ENCODE peak calls at places on chromosomes 1 and 21, in ten cellular contexts. G is stomach, E is tibial nerve, I is ovary, W is A549, B is HepG2, Z is transverse colon, P is GM12878, K is K562, M is sigmoid colon. O is an unnamed sample.

GRCh38 chr1:246811985-246812384 is 87.8 kb downstream of the SCCPDH start:
- DNase-seq in G (no peak), E (no peak), I (no peak), W (no peak), B (no peak), Z (no peak), P (no peak), K (no peak), M (no peak), O (no peak)

GRCh38 chr1:241716915-241717651 is 65.0 kb downstream of the WDR64 start:
- DNase-seq in G (no peak), E (no peak), I (no peak), W (no peak), B (no peak), Z (no peak), P (no peak), K (no peak), M (no peak), O (no peak)

GRCh38 chr1:41365772-41366427 is 4.7 kb downstream of the FOXO6 start:
- DNase-seq in G (peak), E (no peak), I (no peak), W (no peak), B (no peak), Z (no peak), P (peak), K (no peak), M (no peak), O (no peak)

GRCh38 chr1:24969616-24970398 is 39.7 kb upstream of the RUNX3 start:
- DNase-seq in G (no peak), E (no peak), I (no peak), W (no peak), B (no peak), Z (no peak), P (no peak), K (no peak), M (no peak), O (no peak)

GRCh38 chr1:58283380-58284338 is 262.9 kb downstream of the OMA1 start:
- DNase-seq in G (no peak), E (no peak), I (no peak), W (no peak), B (peak), Z (no peak), P (no peak), K (no peak), M (no peak), O (no peak)

GRCh38 chr1:61496501-61496900 is 228.4 kb downstream of the TM2D1 start:
- DNase-seq in G (no peak), E (no peak), I (no peak), W (peak), B (no peak), Z (no peak), P (no peak), K (no peak), M (no peak), O (peak)

GRCh38 chr1:153541641-153542569 is 1.2 kb upstream of the S100A5 start:
- DNase-seq in G (no peak), E (no peak), I (no peak), W (no peak), B (no peak), Z (no peak), P (no peak), K (no peak), M (no peak), O (no peak)

GRCh38 chr1:45892068-45892785 is 88.8 kb downstream of the MAST2 start:
- DNase-seq in G (no peak), E (no peak), I (no peak), W (peak), B (peak), Z (no peak), P (no peak), K (no peak), M (no peak), O (no peak)

GRCh38 chr1:31054349-31054748 is 11.2 kb downstream of the PUM1 start:
- DNase-seq in G (no peak), E (no peak), I (no peak), W (no peak), B (no peak), Z (no peak), P (no peak), K (no peak), M (no peak), O (no peak)

GRCh38 chr1:88180449-88181108 is 503.5 kb upstream of the PKN2 start:
- DNase-seq in G (peak), E (peak), I (peak), W (peak), B (peak), Z (peak), P (peak), K (peak), M (peak), O (no peak)

GRCh38 chr21:29523646-29524045 is 224.9 kb downstream of the BACH1 start:
- DNase-seq in G (no peak), E (no peak), I (no peak), W (no peak), B (no peak), Z (peak), P (no peak), K (no peak), M (no peak), O (no peak)

GRCh38 chr21:37157938-37158337 is 84.9 kb downstream of the TTC3 start:
- DNase-seq in G (no peak), E (no peak), I (no peak), W (no peak), B (no peak), Z (no peak), P (no peak), K (peak), M (no peak), O (no peak)

GRCh38 chr1:96524100-96524499 is 197.5 kb upstream of the PTBP2 start:
- DNase-seq in G (no peak), E (no peak), I (no peak), W (no peak), B (no peak), Z (no peak), P (no peak), K (no peak), M (no peak), O (no peak)

GRCh38 chr1:224852901-224853568 is 76.4 kb upstream of the DNAH14 start:
- DNase-seq in G (no peak), E (no peak), I (no peak), W (peak), B (peak), Z (no peak), P (peak), K (peak), M (no peak), O (no peak)

GRCh38 chr1:248918126-248918525 is 12.1 kb downstream of the PGBD2 start:
- DNase-seq in G (no peak), E (no peak), I (no peak), W (no peak), B (no peak), Z (no peak), P (no peak), K (no peak), M (no peak), O (no peak)

GRCh38 chr1:89547563-89548485 is 23.2 kb downstream of the LRRC8B start:
- DNase-seq in G (no peak), E (no peak), I (no peak), W (no peak), B (peak), Z (no peak), P (no peak), K (no peak), M (no peak), O (no peak)
- TF ChIP-seq EP300 in G (no peak), E (peak), I (peak), W (no peak), B (no peak), Z (no peak), P (no peak), K (no peak), M (no peak), O (no peak)

GRCh38 chr1:15155191-15155590 is 1.6 kb downstream of the TMEM51 start:
- DNase-seq in G (no peak), E (no peak), I (no peak), W (no peak), B (no peak), Z (no peak), P (no peak), K (no peak), M (no peak), O (no peak)

GRCh38 chr1:15154480-15155036 is 1.0 kb downstream of the TMEM51 start:
- DNase-seq in G (peak), E (no peak), I (peak), W (no peak), B (no peak), Z (peak), P (no peak), K (no peak), M (peak), O (no peak)

GRCh38 chr1:15156807-15157380 is 3.3 kb downstream of the TMEM51 start:
- DNase-seq in G (no peak), E (no peak), I (peak), W (no peak), B (no peak), Z (no peak), P (no peak), K (no peak), M (peak), O (no peak)

GRCh38 chr1:15157524-15158399 is 4.2 kb downstream of the TMEM51 start:
- DNase-seq in G (no peak), E (no peak), I (no peak), W (no peak), B (no peak), Z (no peak), P (no peak), K (no peak), M (no peak), O (no peak)

GRCh38 chr1:15155760-15156743 is 2.5 kb downstream of the TMEM51 start:
- DNase-seq in G (no peak), E (no peak), I (peak), W (no peak), B (no peak), Z (no peak), P (peak), K (no peak), M (no peak), O (no peak)
- TF ChIP-seq EP300 in G (no peak), E (no peak), I (no peak), W (no peak), B (no peak), Z (no peak), P (no peak), K (no peak), M (no peak), O (no peak)

DNA sequence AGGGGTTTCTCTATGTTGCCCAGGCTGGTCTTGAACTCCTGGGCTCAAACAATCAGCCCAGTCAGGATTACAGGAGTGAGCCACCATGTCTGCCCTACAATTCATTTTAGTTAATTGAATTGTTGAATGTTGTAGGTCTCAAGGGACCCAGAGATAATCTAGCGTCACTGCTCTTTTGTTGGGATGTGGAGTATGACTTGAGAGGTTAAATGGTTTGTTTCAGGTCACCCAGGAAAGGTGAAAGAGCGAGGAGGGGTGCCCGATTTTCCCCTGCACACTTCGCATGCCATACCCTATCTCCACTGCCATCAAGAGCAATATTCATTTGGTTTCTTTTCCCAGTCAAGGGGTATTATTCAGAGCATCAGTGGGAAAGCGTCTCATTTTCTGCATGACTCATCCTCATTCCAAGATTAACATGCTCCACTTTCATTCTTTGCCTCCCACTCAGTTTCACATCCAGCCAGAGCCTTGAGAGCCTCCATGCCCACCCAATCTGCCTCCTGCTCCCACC is 13.1 kb upstream of the SLC30A1 start:
- DNase-seq in G (no peak), E (no peak), I (no peak), W (peak), B (no peak), Z (no peak), P (no peak), K (peak), M (no peak), O (no peak)
- TF ChIP-seq EP300 in G (no peak), E (no peak), I (no peak), W (no peak), B (no peak), Z (no peak), P (no peak), K (no peak), M (no peak), O (no peak)

GRCh38 chr21:44428281-44428942 is 26.9 kb upstream of the LRRC3 start:
- DNase-seq in G (peak), E (no peak), I (no peak), W (peak), B (peak), Z (peak), P (no peak), K (peak), M (peak), O (no peak)

GRCh38 chr21:44426663-44427191 is 28.6 kb upstream of the LRRC3 start:
- DNase-seq in G (no peak), E (no peak), I (no peak), W (no peak), B (no peak), Z (no peak), P (no peak), K (no peak), M (peak), O (no peak)

GRCh38 chr21:44425307-44425894 is 29.9 kb upstream of the LRRC3 start:
- DNase-seq in G (no peak), E (peak), I (no peak), W (no peak), B (no peak), Z (no peak), P (no peak), K (no peak), M (peak), O (no peak)

GRCh38 chr21:44425895-44426662 is 29.2 kb upstream of the LRRC3 start:
- DNase-seq in G (no peak), E (peak), I (no peak), W (no peak), B (no peak), Z (no peak), P (no peak), K (no peak), M (peak), O (no peak)

DNA sequence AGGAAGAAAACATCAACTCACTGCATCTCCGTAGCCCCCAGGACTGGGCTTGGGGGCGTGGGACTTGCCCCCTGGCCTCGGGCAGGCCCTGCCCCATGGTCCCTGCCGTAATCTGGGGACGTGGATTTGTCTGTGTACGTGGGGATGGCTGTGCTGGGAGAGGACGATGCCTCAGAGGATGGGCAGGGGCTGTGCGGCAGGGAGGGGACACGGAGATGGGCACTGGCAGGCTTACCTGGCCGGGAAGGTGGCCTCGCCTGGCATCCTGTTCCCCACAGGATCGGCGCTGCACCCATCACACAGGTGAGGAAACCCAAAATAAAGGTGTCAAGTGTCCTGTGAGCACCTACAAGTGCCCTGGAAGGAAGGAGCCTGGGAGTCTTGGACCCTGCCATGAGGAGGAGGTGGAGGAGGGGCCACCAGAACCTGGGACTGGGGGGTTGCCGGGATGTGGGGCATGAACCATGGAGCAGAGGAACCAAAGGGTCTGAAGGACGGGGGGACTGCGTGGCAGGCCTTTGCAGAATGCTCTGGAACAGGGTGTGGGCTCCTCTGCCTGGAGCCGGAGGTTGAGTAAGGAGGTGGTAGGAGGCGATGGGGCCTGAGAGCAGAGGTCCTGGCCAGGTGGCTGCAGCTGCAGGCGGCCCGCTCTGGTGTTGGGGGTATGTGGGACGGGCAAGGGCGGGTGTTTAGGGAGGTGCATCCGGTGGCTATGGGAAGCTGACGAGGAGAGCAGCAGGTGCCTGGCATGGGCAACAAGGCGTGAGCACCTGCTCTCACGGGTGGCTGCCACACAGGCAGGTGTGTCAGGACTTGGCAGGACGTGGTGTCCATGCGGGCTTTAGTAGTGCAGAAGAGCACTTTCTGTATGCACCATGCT is 27.8 kb upstream of the LRRC3 start:
- DNase-seq in G (no peak), E (no peak), I (no peak), W (no peak), B (no peak), Z (no peak), P (no peak), K (no peak), M (peak), O (no peak)
- TF ChIP-seq EP300 in G (no peak), E (no peak), I (no peak), W (no peak), B (no peak), Z (no peak), P (no peak), K (no peak), M (no peak), O (no peak)

GRCh38 chr1:23908453-23909341 is 4.5 kb downstream of the CNR2 start:
- DNase-seq in G (no peak), E (no peak), I (no peak), W (no peak), B (no peak), Z (peak), P (peak), K (peak), M (no peak), O (no peak)
- TF ChIP-seq EP300 in G (no peak), E (no peak), I (no peak), W (no peak), B (no peak), Z (no peak), P (no peak), K (no peak), M (no peak), O (no peak)

GRCh38 chr1:234716907-234717375 is 107.0 kb upstream of the IRF2BP2 start:
- DNase-seq in G (no peak), E (no peak), I (no peak), W (no peak), B (peak), Z (no peak), P (no peak), K (no peak), M (peak), O (no peak)

GRCh38 chr1:234713440-234713839 is 103.5 kb upstream of the IRF2BP2 start:
- DNase-seq in G (no peak), E (no peak), I (no peak), W (no peak), B (no peak), Z (no peak), P (no peak), K (no peak), M (peak), O (no peak)

GRCh38 chr1:234713859-234714258 is 103.9 kb upstream of the IRF2BP2 start:
- DNase-seq in G (no peak), E (no peak), I (no peak), W (no peak), B (no peak), Z (no peak), P (no peak), K (no peak), M (peak), O (no peak)

GRCh38 chr1:234712891-234713305 is 102.9 kb upstream of the IRF2BP2 start:
- DNase-seq in G (no peak), E (no peak), I (no peak), W (no peak), B (no peak), Z (no peak), P (no peak), K (no peak), M (no peak), O (no peak)

DNA sequence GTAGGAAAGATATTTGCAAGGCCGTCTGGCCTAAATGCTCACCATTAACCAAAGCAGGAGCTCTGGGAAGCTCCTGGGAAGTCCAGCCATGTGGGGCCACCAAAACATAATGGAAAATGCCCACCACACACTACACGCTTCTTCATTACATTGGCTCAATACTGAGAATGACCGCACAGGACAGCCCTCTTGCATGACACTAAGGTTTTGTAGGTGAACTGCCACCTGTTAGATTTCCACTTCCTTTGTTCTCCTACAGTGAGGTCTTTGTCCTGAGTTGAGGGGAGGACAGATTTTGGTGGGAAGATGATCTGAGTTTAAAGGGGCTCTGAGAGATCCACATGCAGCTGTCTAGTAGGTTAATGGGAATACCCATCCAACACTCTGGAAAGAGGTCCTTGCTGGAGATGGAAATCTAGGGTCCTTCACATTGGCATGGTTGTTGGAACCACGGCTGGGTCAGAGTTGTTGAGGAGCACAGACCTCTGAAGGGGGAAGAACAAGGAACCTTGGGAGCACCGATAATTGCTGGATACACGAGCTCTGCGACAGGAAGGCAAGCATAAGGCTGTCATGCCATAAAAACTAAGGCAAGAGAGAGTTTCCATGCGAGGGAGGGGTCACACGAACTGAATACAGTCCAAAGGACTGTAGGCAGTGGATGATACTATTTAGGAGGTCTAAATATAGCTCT is 105.4 kb upstream of the IRF2BP2 start:
- DNase-seq in G (no peak), E (no peak), I (no peak), W (no peak), B (peak), Z (peak), P (no peak), K (no peak), M (peak), O (no peak)
- TF ChIP-seq EP300 in G (no peak), E (no peak), I (no peak), W (no peak), B (no peak), Z (no peak), P (no peak), K (no peak), M (no peak), O (no peak)

GRCh38 chr1:27119270-27119618 is 35.7 kb downstream of the SLC9A1 start:
- DNase-seq in G (no peak), E (no peak), I (peak), W (no peak), B (no peak), Z (no peak), P (no peak), K (no peak), M (peak), O (no peak)

GRCh38 chr1:27117733-27118439 is 37.0 kb downstream of the SLC9A1 start:
- DNase-seq in G (no peak), E (no peak), I (no peak), W (no peak), B (no peak), Z (no peak), P (no peak), K (no peak), M (no peak), O (no peak)

GRCh38 chr1:27120849-27121248 is 34.1 kb downstream of the SLC9A1 start:
- DNase-seq in G (no peak), E (no peak), I (no peak), W (no peak), B (no peak), Z (no peak), P (no peak), K (no peak), M (no peak), O (no peak)

GRCh38 chr1:27124405-27124804 is 30.5 kb downstream of the SLC9A1 start:
- DNase-seq in G (no peak), E (no peak), I (no peak), W (no peak), B (no peak), Z (no peak), P (no peak), K (no peak), M (no peak), O (no peak)

DNA sequence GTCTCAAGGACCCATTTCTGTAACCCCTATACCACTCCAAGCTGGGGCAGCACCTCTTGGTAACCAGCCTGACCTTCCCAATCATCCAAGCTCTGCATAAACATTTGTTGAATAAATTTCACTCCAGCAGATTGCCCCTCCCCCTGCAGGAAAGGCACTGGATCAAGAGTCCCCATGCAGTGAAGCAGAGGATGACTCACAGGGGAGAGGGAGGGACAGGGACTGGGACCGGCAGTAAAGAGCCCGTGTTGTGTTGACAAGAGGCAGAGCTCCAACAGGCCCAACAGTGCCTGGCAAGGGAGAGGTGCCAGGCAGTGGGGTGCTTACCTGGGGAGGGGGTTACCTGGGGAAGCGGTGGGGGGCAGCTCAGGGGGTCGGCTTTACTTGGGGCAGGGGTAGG is 32.3 kb downstream of the SLC9A1 start:
- DNase-seq in G (peak), E (no peak), I (no peak), W (peak), B (peak), Z (peak), P (no peak), K (peak), M (peak), O (no peak)
- TF ChIP-seq EP300 in G (no peak), E (no peak), I (no peak), W (no peak), B (no peak), Z (no peak), P (no peak), K (no peak), M (no peak), O (no peak)

O was measured in esophagus muscularis mucosa.